ENCODE peak calls at places on chromosomes 12 and 14, in nine cellular contexts. Q, E, F, A, G, L, M, K and P are unnamed samples.

GRCh38 chr12:123479442-123480180 is 21.7 kb downstream of the SNRNP35 start:
- DNase-seq in Q (no peak), E (no peak), F (no peak), A (no peak), G (peak; percentile 27), L (no peak), M (no peak), K (no peak), P (no peak)

GRCh38 chr14:100586520-100587247 is 533 bp downstream of the BEGAIN start:
- DNase-seq in Q (no peak), E (no peak), F (no peak), A (peak; percentile 37), G (no peak), L (peak; percentile 14), M (peak; percentile 79), K (peak; percentile 91), P (no peak)

GRCh38 chr12:108589840-108590229 is 8.0 kb downstream of the TMEM119 start:
- DNase-seq in Q (no peak), E (no peak), F (no peak), A (no peak), G (no peak), L (no peak), M (no peak), K (no peak), P (no peak)

GRCh38 chr14:101407328-101407727 is 154.0 kb upstream of the DIO3 start:
- DNase-seq in Q (no peak), E (no peak), F (no peak), A (no peak), G (no peak), L (no peak), M (no peak), K (no peak), P (no peak)

GRCh38 chr12:41189395-41190251 is 1.5 kb downstream of the PDZRN4 start:
- DNase-seq in Q (no peak), E (no peak), F (no peak), A (peak; percentile 5), G (peak; percentile 24), L (no peak), M (no peak), K (peak; percentile 35), P (no peak)

GRCh38 chr12:124032265-124032886 is 59.4 kb downstream of the ZNF664 start:
- DNase-seq in Q (peak; percentile 84), E (peak; percentile 53), F (no peak), A (peak; percentile 73), G (peak; percentile 59), L (no peak), M (no peak), K (peak; percentile 83), P (no peak)

GRCh38 chr12:56186957-56187356 is 2.3 kb downstream of the SMARCC2 start:
- DNase-seq in Q (no peak), E (no peak), F (no peak), A (no peak), G (no peak), L (no peak), M (no peak), K (no peak), P (no peak)

GRCh38 chr12:124412646-124413015 is 117.7 kb downstream of the RFLNA start:
- DNase-seq in Q (no peak), E (no peak), F (no peak), A (no peak), G (no peak), L (no peak), M (no peak), K (no peak), P (no peak)

GRCh38 chr14:98548071-98548686 is 723.8 kb downstream of the BCL11B start:
- DNase-seq in Q (no peak), E (no peak), F (no peak), A (peak; percentile 4), G (no peak), L (no peak), M (no peak), K (no peak), P (no peak)

DNA sequence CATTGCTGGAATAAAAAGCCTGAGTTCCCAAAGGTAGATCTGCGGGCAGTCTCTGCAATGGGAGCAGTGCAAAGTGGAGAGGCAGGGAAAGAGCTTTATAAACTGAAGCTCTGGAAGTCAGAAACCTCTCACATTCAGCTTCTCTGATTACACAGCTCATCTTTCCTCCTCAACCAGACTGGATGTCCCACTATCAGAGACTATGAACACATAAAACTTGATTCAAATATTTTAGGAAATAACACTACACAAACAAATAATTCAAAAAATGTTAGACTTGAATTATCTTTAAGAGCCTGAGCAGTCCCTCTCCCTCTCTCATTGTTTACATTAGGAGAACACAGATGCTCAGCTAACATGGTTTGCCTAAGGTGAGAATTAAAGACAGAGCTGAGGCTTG is 72.9 kb downstream of the DENND5B start:
- DNase-seq in Q (peak; percentile 64), E (no peak), F (no peak), A (no peak), G (peak; percentile 31), L (no peak), M (no peak), K (no peak), P (no peak)
- TF ChIP-seq CTCF in Q (no peak), E (no peak), F (no peak), A (no peak), G (no peak), L (no peak), M (no peak), K (no peak), P (no peak)

DNA sequence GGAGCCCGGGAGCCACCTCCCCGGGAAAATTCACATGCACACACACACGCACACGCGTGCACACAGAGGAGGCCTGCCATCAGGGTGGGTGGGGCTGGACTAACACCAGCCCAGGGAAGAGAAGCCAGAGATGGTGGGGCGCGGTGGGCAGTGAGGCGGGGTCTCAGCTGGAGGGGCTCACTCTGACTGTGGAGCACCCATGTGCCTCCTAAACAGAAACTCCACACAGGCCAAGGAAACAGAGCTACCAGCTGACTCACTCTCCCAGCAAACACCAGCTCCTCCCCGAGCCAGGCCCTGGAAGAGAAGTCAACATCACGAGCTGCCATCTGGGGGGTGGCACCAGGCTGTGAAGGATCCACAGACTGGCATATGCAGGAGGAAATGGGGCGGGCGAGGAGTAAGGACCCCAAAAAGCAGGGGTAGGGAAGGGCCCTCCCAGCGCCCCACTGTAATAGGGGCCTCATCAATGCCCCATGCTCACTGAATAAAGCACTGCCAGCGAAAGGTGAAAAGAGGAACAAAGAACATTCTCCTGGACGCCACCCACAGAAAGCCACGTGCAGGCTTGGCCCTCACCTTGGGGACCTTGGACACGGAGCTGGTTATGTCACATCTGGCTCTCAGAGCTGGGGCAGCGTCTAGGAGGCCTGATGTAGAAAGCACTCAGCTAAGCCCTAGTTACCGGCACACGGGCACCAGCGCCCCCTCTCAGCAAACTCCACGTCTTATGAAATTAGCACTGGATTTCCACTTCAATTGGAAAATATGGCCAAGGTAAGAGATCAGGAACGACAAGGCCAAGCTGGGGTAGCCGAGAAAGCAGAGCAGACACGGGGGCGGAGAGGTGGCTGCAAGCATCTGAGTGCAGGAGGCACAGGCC is 8.4 kb upstream of the INF2 start:
- DNase-seq in Q (peak; percentile 84), E (peak; percentile 84), F (no peak), A (peak; percentile 64), G (peak; percentile 77), L (peak; percentile 49), M (no peak), K (no peak), P (peak; percentile 47)
- TF ChIP-seq CTCF in Q (peak; percentile 53), E (no peak), F (no peak), A (peak; percentile 60), G (no peak), L (no peak), M (peak; percentile 6), K (peak; percentile 30), P (no peak)

GRCh38 chr12:51818086-51818485 is 30.4 kb downstream of the FIGNL2 start:
- DNase-seq in Q (no peak), E (no peak), F (no peak), A (no peak), G (no peak), L (no peak), M (no peak), K (no peak), P (no peak)

GRCh38 chr12:51819851-51820720 is 28.4 kb downstream of the FIGNL2 start:
- DNase-seq in Q (no peak), E (no peak), F (no peak), A (no peak), G (no peak), L (peak; percentile 36), M (no peak), K (peak; percentile 54), P (no peak)

GRCh38 chr12:51817027-51817953 is 31.2 kb downstream of the FIGNL2 start:
- DNase-seq in Q (no peak), E (no peak), F (no peak), A (no peak), G (no peak), L (no peak), M (no peak), K (no peak), P (no peak)

GRCh38 chr12:51820721-51821422 is 27.6 kb downstream of the FIGNL2 start:
- DNase-seq in Q (no peak), E (peak; percentile 77), F (no peak), A (peak; percentile 78), G (no peak), L (peak; percentile 73), M (no peak), K (peak; percentile 97), P (peak; percentile 74)

DNA sequence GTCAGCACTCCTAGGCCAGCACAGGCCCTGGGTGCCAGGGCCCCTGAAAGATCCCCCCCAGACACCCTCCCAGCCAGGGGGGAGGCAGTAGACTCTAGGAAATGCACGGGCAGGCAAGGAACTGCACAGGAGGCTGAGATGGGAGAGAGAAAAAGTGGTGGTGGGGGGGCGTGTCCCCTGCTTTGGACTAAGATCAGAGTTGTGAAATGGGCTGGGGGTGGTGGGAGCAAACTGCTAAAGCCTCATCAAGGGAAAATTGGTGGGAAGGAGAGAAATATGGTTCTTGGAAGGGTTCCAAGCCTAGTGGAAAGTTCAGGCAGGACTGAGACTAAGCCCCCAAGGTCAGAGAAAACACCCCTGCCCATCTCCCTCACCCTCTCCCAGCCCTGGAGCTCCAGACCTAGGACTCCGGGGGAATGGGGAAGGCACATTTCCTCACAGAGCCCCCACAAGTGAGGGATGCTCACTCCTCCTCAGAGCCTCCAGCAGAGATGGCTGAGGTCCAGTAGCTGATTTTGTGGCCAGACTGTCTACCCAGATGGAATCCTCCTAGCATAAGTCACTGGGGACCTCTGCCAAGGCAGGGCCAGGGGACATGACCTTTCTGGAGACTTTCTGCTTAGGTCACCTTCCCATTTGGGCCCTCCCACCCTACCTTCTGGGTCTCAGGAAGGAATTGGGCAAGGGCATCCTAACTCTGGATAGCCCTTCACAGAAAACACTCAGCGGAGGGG is 29.8 kb downstream of the FIGNL2 start:
- DNase-seq in Q (peak; percentile 75), E (no peak), F (no peak), A (no peak), G (no peak), L (no peak), M (no peak), K (no peak), P (no peak)
- TF ChIP-seq CTCF in Q (no peak), E (no peak), F (no peak), A (no peak), G (no peak), L (no peak), M (no peak), K (no peak), P (no peak)

DNA sequence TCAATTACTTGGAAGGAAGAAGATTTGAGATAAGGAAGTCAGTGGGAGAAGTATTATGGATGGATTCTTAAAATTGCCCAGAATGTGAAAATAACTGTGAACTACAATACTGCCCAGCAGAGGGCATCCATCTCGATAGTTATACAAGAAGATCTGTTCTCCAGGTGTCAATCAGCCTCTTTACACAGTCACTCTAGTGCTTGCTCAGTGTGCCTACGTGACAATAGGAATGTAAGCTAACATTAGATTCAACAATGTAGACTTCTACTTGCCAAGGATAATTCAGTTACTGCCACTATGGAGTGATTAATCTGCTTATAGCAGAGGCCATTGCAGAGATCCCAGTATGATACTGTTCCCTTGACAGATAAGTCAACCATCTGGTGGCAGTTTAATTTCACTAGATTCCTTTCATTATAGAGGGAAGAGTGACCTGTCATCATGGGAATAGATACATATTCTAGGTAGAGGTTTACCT is 10.6 kb upstream of the MAP4K5 start:
- DNase-seq in Q (peak; percentile 77), E (peak; percentile 34), F (no peak), A (peak; percentile 67), G (peak; percentile 68), L (no peak), M (no peak), K (peak; percentile 51), P (no peak)
- TF ChIP-seq CTCF in Q (peak; percentile 67), E (peak; percentile 41), F (peak; percentile 34), A (peak; percentile 74), G (peak; percentile 24), L (peak; percentile 65), M (peak; percentile 89), K (peak; percentile 68), P (no peak)